ENCODE peak calls at places on chromosome 5, in ten cellular contexts. O is fibroblast of lung; A is mesendoderm; B is A549; X is heart right ventricle; T is tibial artery; R is CD8-positive, alpha-beta T cell; J is sigmoid colon; Z is ascending aorta; G is CD4-positive, alpha-beta T cell. D is an unnamed sample.

GRCh38 chr5:171965740-171966139 is 40.7 kb downstream of the FBXW11 start:
- DNase-seq in R (no peak), G (no peak), A (peak), B (no peak), X (no peak), Z (no peak), T (no peak), J (no peak), O (no peak), D (no peak)

GRCh38 chr5:124617787-124618186 is 128.7 kb downstream of the ZNF608 start:
- DNase-seq in J (no peak), O (no peak), R (no peak), Z (no peak), G (no peak), B (no peak), A (no peak), X (no peak), T (no peak), D (no peak)

GRCh38 chr5:171365351-171365750 is 22.3 kb upstream of the NPM1 start:
- DNase-seq in G (no peak), X (no peak), A (peak), B (peak), R (no peak), T (no peak), O (peak), J (no peak), Z (no peak), D (no peak)

GRCh38 chr5:169666365-169666764 is 29.3 kb downstream of the DOCK2 start:
- DNase-seq in B (no peak), G (no peak), Z (no peak), T (no peak), A (no peak), J (no peak), O (no peak), R (no peak), X (no peak), D (no peak)

GRCh38 chr5:79621056-79621455 is 8.8 kb downstream of the TENT2 start:
- DNase-seq in G (no peak), X (no peak), T (no peak), J (no peak), Z (no peak), A (no peak), B (peak), R (no peak), O (peak), D (peak)

GRCh38 chr5:56160723-56161445 is 72.2 kb downstream of the ANKRD55 start:
- DNase-seq in A (peak), X (no peak), J (no peak), T (no peak), Z (no peak), G (no peak), O (no peak), B (no peak), R (no peak), D (no peak)

GRCh38 chr5:134127988-134128647 is 13.6 kb downstream of the TCF7 start:
- DNase-seq in G (no peak), O (no peak), R (no peak), Z (no peak), T (no peak), X (no peak), B (no peak), J (no peak), A (no peak), D (no peak)

GRCh38 chr5:179241175-179241574 is 104.1 kb downstream of the ADAMTS2 start:
- DNase-seq in R (no peak), X (no peak), G (no peak), A (no peak), O (no peak), Z (no peak), B (no peak), J (peak), T (peak), D (no peak)

GRCh38 chr5:141753971-141754713 is 72.1 kb upstream of the ARAP3 start:
- DNase-seq in X (no peak), R (no peak), T (no peak), Z (no peak), J (no peak), A (peak), O (peak), G (no peak), B (peak), D (no peak)

GRCh38 chr5:10600629-10601245 is 36.9 kb downstream of the ANKRD33B start:
- DNase-seq in R (no peak), J (no peak), X (no peak), Z (no peak), O (no peak), G (no peak), A (no peak), B (no peak), T (no peak), D (no peak)

GRCh38 chr5:60578295-60578694 is 121.7 kb downstream of the DEPDC1B start:
- DNase-seq in G (no peak), X (no peak), Z (no peak), R (no peak), J (no peak), O (no peak), T (no peak), A (peak), B (no peak), D (no peak)

GRCh38 chr5:112691341-112691685 is 46.4 kb upstream of the APC start:
- DNase-seq in R (no peak), A (no peak), G (no peak), Z (no peak), T (no peak), J (no peak), B (no peak), X (no peak), O (no peak), D (no peak)

GRCh38 chr5:69050214-69050613 is 43.6 kb upstream of the SLC30A5 start:
- DNase-seq in J (no peak), A (no peak), R (no peak), G (no peak), Z (no peak), B (no peak), T (no peak), X (no peak), O (no peak), D (no peak)

GRCh38 chr5:38853753-38854470 is 8.1 kb downstream of the OSMR start:
- DNase-seq in O (peak), R (no peak), G (no peak), J (no peak), T (no peak), Z (no peak), B (peak), X (no peak), A (peak), D (peak)

GRCh38 chr5:39513236-39513635 is 88.5 kb upstream of the DAB2 start:
- DNase-seq in T (no peak), R (no peak), X (no peak), B (peak), G (no peak), Z (no peak), A (no peak), J (no peak), O (no peak), D (no peak)

GRCh38 chr5:25028994-25029393 is 384.2 kb upstream of the CDH10 start:
- DNase-seq in B (no peak), Z (no peak), X (no peak), G (no peak), T (no peak), A (no peak), O (no peak), J (peak), R (no peak), D (no peak)

GRCh38 chr5:156367602-156368001 is 40.6 kb downstream of the SGCD start:
- DNase-seq in A (no peak), J (no peak), T (peak), Z (no peak), O (peak), X (no peak), G (no peak), R (no peak), B (no peak), D (no peak)

GRCh38 chr5:112159435-112159834 is 259.6 kb downstream of the EPB41L4A start:
- DNase-seq in Z (no peak), A (no peak), T (no peak), O (peak), X (peak), B (no peak), R (no peak), G (no peak), J (peak), D (no peak)

GRCh38 chr5:58765058-58765457 is 182.2 kb downstream of the RAB3C start:
- DNase-seq in R (no peak), T (no peak), B (no peak), Z (no peak), A (no peak), G (no peak), O (no peak), J (no peak), X (no peak), D (no peak)

GRCh38 chr5:6818594-6819512 is 105.6 kb downstream of the TENT4A start:
- DNase-seq in T (no peak), A (peak), B (no peak), O (no peak), J (no peak), G (no peak), Z (no peak), X (no peak), R (no peak), D (no peak)

GRCh38 chr5:145887976-145888574 is 15.3 kb upstream of the GRXCR2 start:
- DNase-seq in R (no peak), T (no peak), X (no peak), Z (no peak), J (no peak), G (no peak), A (peak), O (peak), B (peak), D (peak)

GRCh38 chr5:42870882-42871418 is 59.3 kb upstream of the SELENOP start:
- DNase-seq in Z (no peak), J (no peak), A (peak), G (no peak), R (no peak), X (no peak), O (no peak), T (no peak), B (peak), D (no peak)

GRCh38 chr5:37786855-37787254 is 53.0 kb downstream of the GDNF start:
- DNase-seq in Z (no peak), T (no peak), X (no peak), B (peak), G (no peak), R (no peak), A (peak), O (peak), J (no peak), D (peak)

GRCh38 chr5:73812457-73812856 is 186.5 kb downstream of the ARHGEF28 start:
- DNase-seq in G (no peak), X (no peak), R (no peak), A (no peak), B (no peak), J (no peak), Z (no peak), O (no peak), T (no peak), D (no peak)

GRCh38 chr5:82670692-82671091 is 392.5 kb upstream of the RPS23 start:
- DNase-seq in Z (no peak), B (no peak), G (no peak), O (no peak), T (no peak), A (no peak), R (no peak), X (no peak), J (no peak), D (no peak)

GRCh38 chr5:174828786-174829510 is 104.6 kb downstream of the MSX2 start:
- DNase-seq in B (no peak), X (no peak), T (no peak), R (no peak), J (no peak), Z (no peak), G (no peak), A (no peak), O (peak), D (no peak)

GRCh38 chr5:157535042-157535865 is 40.3 kb downstream of the ADAM19 start:
- DNase-seq in J (no peak), O (peak), A (peak), Z (peak), R (no peak), G (no peak), T (peak), B (no peak), X (peak), D (no peak)

GRCh38 chr5:88377240-88377639 is 108.6 kb upstream of the TMEM161B start:
- DNase-seq in O (no peak), R (no peak), J (no peak), Z (no peak), X (no peak), G (no peak), A (no peak), T (no peak), B (no peak), D (no peak)

GRCh38 chr5:17180957-17181723 is 36.3 kb upstream of the BASP1 start:
- DNase-seq in T (no peak), G (no peak), A (peak), Z (no peak), B (peak), J (no peak), X (no peak), R (no peak), O (peak), D (peak)

GRCh38 chr5:63263409-63263808 is 684.8 kb downstream of the LRRC70 start:
- DNase-seq in A (no peak), X (no peak), O (peak), T (no peak), J (no peak), B (no peak), Z (no peak), G (no peak), R (no peak), D (no peak)

GRCh38 chr5:44983006-44983405 is 174.3 kb downstream of the MRPS30 start:
- DNase-seq in Z (no peak), J (no peak), A (peak), X (no peak), R (no peak), O (peak), T (no peak), G (no peak), B (peak), D (no peak)

GRCh38 chr5:96144289-96144688 is 182.6 kb upstream of the ELL2 start:
- DNase-seq in R (no peak), A (peak), X (no peak), G (no peak), J (no peak), Z (no peak), T (no peak), B (no peak), O (no peak), D (no peak)

GRCh38 chr5:111869681-111870080 is 112.7 kb upstream of the NREP start:
- DNase-seq in O (peak), G (no peak), T (no peak), R (no peak), B (no peak), A (no peak), J (no peak), Z (no peak), X (no peak), D (no peak)

GRCh38 chr5:79829260-79829659 is 139.6 kb downstream of the CMYA5 start:
- DNase-seq in G (no peak), O (no peak), X (no peak), Z (no peak), J (no peak), T (no peak), A (peak), R (no peak), B (peak), D (no peak)

GRCh38 chr5:135203593-135204036 is 169.6 kb upstream of the PITX1 start:
- DNase-seq in R (no peak), O (no peak), J (no peak), G (no peak), T (no peak), A (peak), B (peak), X (no peak), Z (no peak), D (no peak)

GRCh38 chr5:154191467-154192261 is 1.1 kb downstream of the GALNT10 start:
- DNase-seq in T (no peak), J (no peak), R (no peak), X (no peak), Z (no peak), G (no peak), O (peak), B (no peak), A (no peak), D (no peak)

GRCh38 chr5:151054713-151055112 is 26.1 kb downstream of the TNIP1 start:
- DNase-seq in O (no peak), G (no peak), Z (no peak), A (peak), B (no peak), T (no peak), R (no peak), J (no peak), X (no peak), D (no peak)
- H3K27ac ChIP-seq in O (no peak), G (no peak), Z (no peak), A (no peak), B (peak), T (no peak), R (no peak), J (no peak), X (no peak), D (peak)

GRCh38 chr5:116529615-116530014 is 45.0 kb downstream of the SEMA6A start:
- DNase-seq in R (no peak), A (no peak), X (no peak), T (no peak), B (no peak), J (no peak), Z (no peak), O (no peak), G (no peak), D (no peak)

GRCh38 chr5:116528519-116529234 is 45.9 kb downstream of the SEMA6A start:
- DNase-seq in X (no peak), G (no peak), Z (no peak), B (no peak), T (no peak), R (no peak), J (no peak), O (no peak), A (peak), D (no peak)

GRCh38 chr5:116524966-116525365 is 49.7 kb downstream of the SEMA6A start:
- DNase-seq in R (no peak), G (no peak), J (no peak), Z (no peak), B (no peak), X (no peak), O (no peak), A (no peak), T (no peak), D (no peak)

GRCh38 chr5:116525680-116526079 is 48.9 kb downstream of the SEMA6A start:
- DNase-seq in X (no peak), G (no peak), A (no peak), J (no peak), T (no peak), B (no peak), O (no peak), R (no peak), Z (no peak), D (no peak)

DNA sequence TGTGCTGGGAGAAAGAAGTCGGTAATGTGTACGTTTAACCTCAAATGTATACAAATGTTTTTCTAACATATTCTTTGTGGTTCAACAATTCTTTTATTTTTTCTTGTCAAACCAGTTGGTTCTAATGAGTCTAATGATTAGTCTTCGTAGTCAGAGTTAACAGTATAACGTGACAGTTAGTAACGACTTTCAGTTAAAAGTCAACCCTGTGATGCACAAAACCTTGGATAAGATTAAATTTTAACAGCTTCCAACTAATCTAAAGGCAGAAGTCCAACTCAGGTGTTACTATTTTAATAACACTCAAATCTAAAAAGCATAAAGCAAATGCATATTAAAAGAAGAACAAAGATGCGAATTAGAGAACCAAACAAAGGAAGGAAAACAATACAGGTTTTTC is 47.0 kb downstream of the SEMA6A start:
- DNase-seq in R (no peak), X (no peak), J (no peak), T (no peak), Z (no peak), B (no peak), A (no peak), O (no peak), G (no peak), D (no peak)
- H3K27ac ChIP-seq in R (no peak), X (no peak), J (no peak), T (no peak), Z (no peak), B (no peak), A (no peak), O (no peak), G (no peak), D (no peak)

GRCh38 chr5:1118231-1118698 is 6.4 kb upstream of the SLC12A7 start:
- DNase-seq in T (no peak), R (no peak), A (no peak), X (no peak), Z (no peak), O (no peak), J (no peak), G (no peak), B (no peak), D (no peak)
- H3K27ac ChIP-seq in T (no peak), R (no peak), A (no peak), X (peak), Z (no peak), O (no peak), J (peak), G (no peak), B (no peak), D (no peak)

GRCh38 chr5:103511554-103511885 is 51.1 kb downstream of the NUDT12 start:
- DNase-seq in Z (no peak), R (no peak), B (peak), A (no peak), X (no peak), G (no peak), T (no peak), J (no peak), O (no peak), D (peak)
- H3K27ac ChIP-seq in Z (no peak), R (no peak), B (peak), A (no peak), X (no peak), G (no peak), T (no peak), J (no peak), O (no peak), D (peak)

GRCh38 chr5:98041661-98042060 is 731.8 kb upstream of the RGMB start:
- DNase-seq in O (peak), X (no peak), B (no peak), A (no peak), J (no peak), R (no peak), T (no peak), G (no peak), Z (no peak), D (no peak)

GRCh38 chr5:98042521-98042920 is 730.9 kb upstream of the RGMB start:
- DNase-seq in R (no peak), G (no peak), J (no peak), A (no peak), X (no peak), Z (no peak), T (no peak), O (no peak), B (no peak), D (no peak)

DNA sequence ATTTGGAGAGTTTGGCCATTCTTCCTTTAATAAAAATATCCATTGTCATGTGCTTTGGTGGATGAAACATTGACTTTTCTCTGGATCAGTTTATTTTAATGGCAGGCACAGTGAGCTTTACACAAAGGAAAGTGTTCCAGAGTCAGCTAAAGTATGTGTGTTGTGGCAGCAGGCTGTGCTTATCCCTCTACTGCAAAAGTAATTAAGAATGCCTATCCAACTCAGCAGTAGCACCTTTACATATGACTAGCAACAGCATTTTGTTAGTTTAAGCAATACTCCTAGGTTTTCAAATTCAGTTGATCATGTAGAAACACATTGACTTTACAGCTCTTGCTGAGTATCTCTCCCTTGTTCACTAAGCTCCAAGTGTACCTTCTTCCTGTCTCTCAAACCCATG is 730.5 kb upstream of the RGMB start:
- DNase-seq in T (no peak), O (no peak), Z (no peak), X (no peak), J (no peak), G (no peak), R (no peak), A (no peak), B (no peak), D (no peak)
- H3K27ac ChIP-seq in T (no peak), O (no peak), Z (no peak), X (no peak), J (no peak), G (no peak), R (no peak), A (no peak), B (no peak), D (no peak)

GRCh38 chr5:138573223-138573622 is 2.0 kb downstream of the HSPA9 start:
- DNase-seq in T (no peak), R (no peak), Z (no peak), B (no peak), X (no peak), O (no peak), J (no peak), G (no peak), A (no peak), D (no peak)
- H3K27ac ChIP-seq in T (no peak), R (no peak), Z (no peak), B (no peak), X (no peak), O (peak), J (peak), G (no peak), A (no peak), D (peak)

GRCh38 chr5:140041492-140042421 is 1.3 kb downstream of the NRG2 start:
- DNase-seq in Z (peak), R (no peak), A (peak), B (peak), O (peak), X (peak), T (peak), J (peak), G (no peak), D (no peak)

GRCh38 chr5:140041099-140041491 is 2.0 kb downstream of the NRG2 start:
- DNase-seq in J (no peak), G (no peak), R (no peak), O (no peak), B (no peak), A (no peak), Z (no peak), T (no peak), X (no peak), D (no peak)

GRCh38 chr5:140038373-140038957 is 4.6 kb downstream of the NRG2 start:
- DNase-seq in O (peak), R (no peak), B (no peak), X (no peak), T (no peak), J (no peak), A (peak), G (no peak), Z (no peak), D (no peak)

GRCh38 chr5:140039561-140039960 is 3.5 kb downstream of the NRG2 start:
- DNase-seq in R (no peak), T (peak), B (no peak), J (no peak), O (no peak), G (no peak), A (no peak), Z (no peak), X (no peak), D (peak)

GRCh38 chr5:140040358-140040757 is 2.7 kb downstream of the NRG2 start:
- DNase-seq in Z (no peak), A (no peak), X (no peak), J (no peak), B (no peak), T (no peak), O (no peak), R (no peak), G (no peak), D (no peak)
- H3K27ac ChIP-seq in Z (no peak), A (no peak), X (no peak), J (peak), B (no peak), T (peak), O (no peak), R (no peak), G (no peak), D (no peak)

GRCh38 chr5:143052967-143053682 is 282.9 kb downstream of the ARHGAP26 start:
- DNase-seq in B (no peak), Z (no peak), R (no peak), A (no peak), O (no peak), T (no peak), X (no peak), J (no peak), G (no peak), D (no peak)
- H3K27ac ChIP-seq in B (no peak), Z (no peak), R (no peak), A (no peak), O (no peak), T (no peak), X (no peak), J (no peak), G (no peak), D (no peak)